ENCODE peak calls at places on chromosome 12, in four cellular contexts. I is HCT116, A is endothelial cell of umbilical vein, C is A549. Q is an unnamed sample.

GRCh38 chr12:1078002-1078401 is 87.0 kb downstream of the ERC1 start:
- DNase-seq in I (no peak), C (no peak), A (no peak), Q (no peak)

GRCh38 chr12:32471601-32472001 is 72.2 kb downstream of the FGD4 start:
- DNase-seq in A (no peak), I (no peak), C (no peak), Q (no peak)

GRCh38 chr12:67748761-67749075 is 100.2 kb downstream of the DYRK2 start:
- DNase-seq in C (peak), I (peak), A (no peak), Q (no peak)

GRCh38 chr12:104846056-104846762 is 111.9 kb downstream of the SLC41A2 start:
- DNase-seq in C (no peak), I (no peak), A (no peak), Q (no peak)

GRCh38 chr12:68825569-68826217 is 17.7 kb downstream of the MDM2 start:
- DNase-seq in I (no peak), A (no peak), C (no peak), Q (no peak)

GRCh38 chr12:75315518-75315917 is 14.6 kb downstream of the CAPS2 start:
- DNase-seq in I (no peak), C (peak), A (no peak), Q (no peak)

GRCh38 chr12:103566398-103566797 is 20.7 kb upstream of the STAB2 start:
- DNase-seq in I (no peak), A (no peak), C (peak), Q (no peak)

GRCh38 chr12:131620946-131621681 is 89.8 kb upstream of the SFSWAP start:
- DNase-seq in C (no peak), I (no peak), A (no peak), Q (no peak)

GRCh38 chr12:94988471-94988870 is 15.0 kb downstream of the NDUFA12 start:
- DNase-seq in A (no peak), I (no peak), C (no peak), Q (no peak)

GRCh38 chr12:69330475-69331473 is 17.4 kb upstream of the LYZ start:
- DNase-seq in C (no peak), I (no peak), A (peak), Q (peak)

GRCh38 chr12:68760806-68761441 is 14.9 kb downstream of the SLC35E3 start:
- DNase-seq in A (no peak), I (no peak), C (no peak), Q (no peak)

GRCh38 chr12:57104292-57104910 is 6.8 kb downstream of the STAT6 start:
- DNase-seq in C (no peak), I (no peak), A (no peak), Q (no peak)

GRCh38 chr12:123242083-123242904 is 9.1 kb downstream of the MTRFR start:
- DNase-seq in A (peak), C (no peak), I (no peak), Q (no peak)

GRCh38 chr12:91009319-91009950 is 4.7 kb upstream of the EPYC start:
- DNase-seq in I (no peak), C (no peak), A (peak), Q (no peak)

GRCh38 chr12:116687888-116688287 is 50.0 kb downstream of the SPRING1 start:
- DNase-seq in C (peak), I (peak), A (peak), Q (peak)

GRCh38 chr12:117236456-117237001 is 46.3 kb upstream of the FBXO21 start:
- DNase-seq in I (peak), A (peak), C (peak), Q (peak)

GRCh38 chr12:113435367-113435766 is 13.2 kb downstream of the SDSL start:
- DNase-seq in A (no peak), I (no peak), C (no peak), Q (no peak)

GRCh38 chr12:64609543-64610091 is 678 bp upstream of the RASSF3 start:
- DNase-seq in I (no peak), C (peak), A (peak), Q (no peak)

GRCh38 chr12:54017027-54017788 is 8.4 kb downstream of the HOXC8 start:
- DNase-seq in A (no peak), I (no peak), C (peak), Q (peak)

GRCh38 chr12:18700254-18700653 is 37.6 kb downstream of the PLCZ1 start:
- DNase-seq in C (no peak), I (no peak), A (no peak), Q (no peak)

GRCh38 chr12:54558759-54559158 is 9.4 kb downstream of the PDE1B start:
- DNase-seq in A (no peak), C (no peak), I (no peak), Q (no peak)

GRCh38 chr12:119938049-119938667 is 50.9 kb upstream of the BICDL1 start:
- DNase-seq in A (peak), I (peak), C (peak), Q (peak)

GRCh38 chr12:127389923-127390322 is 877.0 kb upstream of the TMEM132C start:
- DNase-seq in I (no peak), A (no peak), C (peak), Q (peak)

GRCh38 chr12:113103756-113104450 is 31.7 kb downstream of the RASAL1 start:
- DNase-seq in A (no peak), I (no peak), C (peak), Q (no peak)

GRCh38 chr12:42119085-42119633 is 25.5 kb downstream of the GXYLT1 start:
- DNase-seq in I (no peak), A (peak), C (no peak), Q (no peak)

GRCh38 chr12:124379938-124380754 is 85.3 kb downstream of the RFLNA start:
- DNase-seq in A (peak), I (no peak), C (peak), Q (peak)

GRCh38 chr12:55979069-55979468 is 5.2 kb downstream of the RAB5B start:
- DNase-seq in C (no peak), I (no peak), A (no peak), Q (peak)

GRCh38 chr12:129772463-129773169 is 131.2 kb downstream of the TMEM132D start:
- DNase-seq in A (no peak), C (no peak), I (no peak), Q (no peak)

GRCh38 chr12:85310456-85311076 is 30.5 kb downstream of the ALX1 start:
- DNase-seq in I (peak), C (peak), A (peak), Q (peak)

GRCh38 chr12:132319991-132320570 is 9.3 kb downstream of the GALNT9 start:
- DNase-seq in A (no peak), C (no peak), I (no peak), Q (no peak)

GRCh38 chr12:38157274-38157932 is 159.2 kb upstream of the ALG10B start:
- DNase-seq in C (no peak), I (no peak), A (no peak), Q (no peak)

GRCh38 chr12:132508860-132509732 is 19.1 kb downstream of the FBRSL1 start:
- DNase-seq in I (no peak), A (no peak), C (no peak), Q (no peak)

GRCh38 chr12:59059401-59059935 is 139.2 kb upstream of the LRIG3 start:
- DNase-seq in C (no peak), A (no peak), I (no peak), Q (no peak)

GRCh38 chr12:4556730-4557519 is 5.1 kb upstream of the DYRK4 start:
- DNase-seq in C (no peak), A (no peak), I (no peak), Q (no peak)

GRCh38 chr12:4555804-4556203 is 6.2 kb upstream of the DYRK4 start:
- DNase-seq in C (no peak), I (no peak), A (no peak), Q (no peak)

DNA sequence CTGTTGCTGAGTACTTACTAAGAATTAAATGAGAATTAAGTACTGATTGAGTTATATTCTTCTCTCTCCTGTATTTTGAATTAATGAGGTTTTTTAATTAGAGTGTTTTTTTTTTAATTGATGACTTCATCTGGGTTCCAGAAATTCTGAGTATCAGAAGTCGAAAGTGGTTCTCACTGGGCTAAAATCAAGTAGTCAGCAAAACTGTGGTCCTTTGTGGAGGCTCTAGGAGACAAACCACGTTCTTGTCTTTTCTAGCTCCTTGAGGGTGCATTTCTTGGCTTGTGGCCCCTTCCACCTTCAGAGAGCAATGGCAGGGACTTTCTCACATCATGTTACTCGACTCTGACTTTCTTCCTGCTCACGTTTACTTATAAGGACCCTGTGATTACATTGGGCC is 8.1 kb upstream of the DYRK4 start:
- DNase-seq in I (no peak), C (no peak), A (no peak), Q (no peak)
- TF ChIP-seq MAX in I (no peak), C (no peak), A (no peak), Q (no peak)

DNA sequence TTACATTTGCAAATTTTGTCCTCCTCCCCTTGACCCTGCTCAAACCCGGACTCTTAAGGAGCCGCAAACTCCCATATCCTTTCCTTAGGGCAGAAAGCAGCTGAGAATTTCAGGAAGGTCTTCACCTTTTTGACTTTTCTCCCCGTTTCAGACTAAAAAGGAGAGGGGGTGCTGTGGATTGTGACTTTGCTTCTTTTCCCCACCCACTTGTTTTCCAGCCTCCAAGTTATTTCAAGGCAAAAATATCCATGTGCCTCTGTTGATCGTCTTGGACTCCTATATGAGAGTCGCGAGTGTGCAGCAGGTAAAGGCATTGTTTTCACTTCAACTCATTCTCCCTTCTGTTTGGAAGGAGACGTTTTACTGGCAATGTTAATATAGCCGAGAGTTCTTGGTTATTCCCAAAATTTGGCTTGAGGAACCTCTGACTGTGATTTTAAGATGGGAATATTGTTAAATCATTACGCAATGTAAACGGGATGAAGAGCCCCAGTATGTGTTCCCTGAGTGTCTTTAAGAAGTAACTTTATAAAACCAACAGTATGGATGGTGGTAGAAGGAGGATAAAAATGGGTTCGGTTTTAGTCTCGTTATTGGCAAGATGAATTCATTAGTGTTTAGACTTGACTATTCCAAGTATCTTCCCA is 663 bp downstream of the LRRK2 start:
- DNase-seq in I (no peak), A (no peak), C (peak), Q (no peak)
- H3K4me3 ChIP-seq in I (no peak), A (peak), C (peak), Q (peak)

DNA sequence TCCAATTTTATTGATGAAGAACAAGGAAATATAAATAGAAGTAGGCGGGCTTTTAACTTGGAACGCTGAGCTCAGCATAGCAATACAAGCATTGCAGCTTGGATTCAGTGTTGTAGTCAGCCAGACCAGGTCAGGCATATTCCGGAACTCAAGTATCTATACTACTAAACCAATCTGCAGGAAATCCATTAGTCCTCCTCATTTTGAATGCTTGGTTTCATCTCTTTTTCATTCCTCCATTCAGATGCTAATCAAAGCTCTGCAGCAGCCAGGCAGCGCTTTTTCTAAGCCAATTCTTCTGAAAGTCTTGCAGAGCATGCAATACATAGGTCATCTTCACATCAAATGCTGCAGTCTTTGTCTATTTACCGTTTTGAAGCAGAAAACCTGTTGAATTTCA is 49.0 kb downstream of the KIF21A start:
- DNase-seq in I (no peak), A (no peak), C (no peak), Q (no peak)
- TF ChIP-seq MAX in I (no peak), A (no peak), C (no peak), Q (no peak)

DNA sequence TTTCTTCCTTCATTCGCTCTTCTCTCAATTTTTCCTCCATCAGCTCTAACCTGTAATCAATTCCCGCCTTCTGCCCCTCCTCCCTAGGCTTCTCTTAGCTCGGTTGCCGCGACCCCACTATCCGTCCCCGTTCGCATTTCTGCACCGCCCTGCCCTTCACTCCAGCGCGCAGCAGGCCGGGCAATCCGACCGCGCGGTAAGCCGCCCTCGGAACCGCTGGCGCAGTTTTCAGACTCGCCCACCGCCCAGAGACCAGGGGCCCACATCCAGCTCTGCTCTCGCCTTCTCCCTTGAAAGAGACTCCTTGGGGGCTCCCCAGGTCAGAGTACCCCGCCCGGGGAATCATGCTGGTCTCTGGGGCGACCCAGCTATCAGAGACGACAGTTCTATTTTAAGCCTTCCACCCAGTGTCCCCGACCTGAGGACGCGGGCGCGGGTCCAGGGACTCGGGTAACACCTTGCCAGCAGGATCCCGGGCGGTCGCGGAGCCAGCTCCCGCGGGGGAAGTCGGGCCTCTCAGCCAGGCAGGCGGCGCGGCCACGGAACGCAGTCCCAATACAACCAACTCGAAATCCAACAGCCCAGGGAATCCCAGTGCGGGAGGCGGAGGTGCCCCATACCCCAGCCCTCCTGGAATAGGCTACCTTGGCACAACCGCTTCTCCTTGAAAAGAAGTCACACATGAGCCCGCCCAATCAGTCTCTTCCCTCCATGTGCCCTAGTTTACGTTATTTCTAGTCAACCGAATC is 5.7 kb upstream of the SLC38A4 start:
- DNase-seq in C (no peak), I (no peak), A (no peak), Q (no peak)
- H3K4me3 ChIP-seq in C (peak), I (no peak), A (no peak), Q (no peak)

GRCh38 chr12:93020225-93020997 is 91.3 kb upstream of the EEA1 start:
- DNase-seq in C (no peak), I (no peak), A (peak), Q (no peak)
- TF ChIP-seq MAX in C (no peak), I (no peak), A (no peak), Q (no peak)

GRCh38 chr12:7059780-7060179 is 738 bp upstream of the C1S start:
- DNase-seq in C (no peak), I (no peak), A (no peak), Q (no peak)
- H3K4me3 ChIP-seq in C (no peak), I (no peak), A (no peak), Q (no peak)

DNA sequence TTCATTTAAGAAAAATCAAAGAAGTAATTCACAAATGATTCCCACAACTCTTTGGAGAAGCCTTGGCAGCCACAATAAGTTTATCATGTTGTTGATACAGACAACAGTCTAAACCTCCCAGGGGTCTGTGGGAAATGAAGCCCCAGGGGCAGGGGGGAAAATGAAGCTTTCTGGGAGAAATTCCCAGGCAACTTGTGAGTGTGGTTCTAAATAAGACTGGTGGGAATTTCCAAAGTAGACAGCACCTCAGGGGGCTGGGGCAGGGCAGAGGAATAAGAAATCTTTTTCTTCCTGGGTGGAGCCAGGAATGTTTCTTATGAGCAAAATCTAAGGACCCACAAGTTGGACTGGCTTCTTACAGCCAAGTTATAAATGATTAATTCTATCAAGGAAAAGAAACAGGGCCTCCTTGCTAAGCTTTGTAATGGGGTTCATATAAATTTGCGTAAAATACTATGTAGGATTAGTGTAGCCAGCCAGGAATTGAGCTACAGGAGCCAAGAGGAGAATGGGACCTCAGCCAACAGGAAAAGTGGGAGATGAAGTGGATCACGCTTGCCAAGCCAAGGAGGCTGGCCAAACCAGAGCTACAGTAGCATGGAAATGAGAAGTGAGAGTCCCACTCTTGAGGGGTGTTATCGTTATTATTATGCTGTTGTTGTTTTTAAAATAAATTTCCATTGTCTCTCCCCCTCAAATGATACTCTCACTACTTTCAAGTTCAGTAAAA is 182.9 kb upstream of the FAR2 start:
- DNase-seq in I (no peak), C (no peak), A (peak), Q (no peak)
- TF ChIP-seq MAX in I (no peak), C (no peak), A (no peak), Q (no peak)

GRCh38 chr12:77685906-77686305 is 144.8 kb upstream of the NAV3 start:
- DNase-seq in C (no peak), A (no peak), I (no peak), Q (no peak)

GRCh38 chr12:77679701-77680100 is 151.0 kb upstream of the NAV3 start:
- DNase-seq in I (no peak), C (no peak), A (no peak), Q (no peak)

GRCh38 chr12:77685112-77685511 is 145.6 kb upstream of the NAV3 start:
- DNase-seq in C (peak), A (peak), I (peak), Q (peak)

GRCh38 chr12:77681726-77682125 is 149.0 kb upstream of the NAV3 start:
- DNase-seq in C (no peak), A (no peak), I (no peak), Q (no peak)

GRCh38 chr12:77682488-77682887 is 148.2 kb upstream of the NAV3 start:
- DNase-seq in A (no peak), I (no peak), C (no peak), Q (no peak)
- H3K4me3 ChIP-seq in A (no peak), I (no peak), C (no peak), Q (no peak)

GRCh38 chr12:19778822-19779221 is 339.5 kb downstream of the AEBP2 start:
- DNase-seq in A (peak), I (no peak), C (no peak), Q (peak)
- TF ChIP-seq MAX in A (no peak), I (no peak), C (no peak), Q (no peak)